ENCODE peak calls at places on chromosome 11, in ten cellular contexts. U, O, Z, A, D, C, J, N, V and B are unnamed samples.

GRCh38 chr11:795638-796564 is 2.2 kb downstream of the SLC25A22 start:
- DNase-seq in U (peak; percentile 78), O (no peak), Z (peak; percentile 47), A (peak; percentile 89), D (peak; percentile 94), C (peak; percentile 83), J (peak; percentile 80), N (no peak), V (peak; percentile 55), B (peak; percentile 84)

GRCh38 chr11:41983458-41983857 is 524.0 kb upstream of the LRRC4C start:
- DNase-seq in U (no peak), O (no peak), Z (no peak), A (no peak), D (peak; percentile 1), C (no peak), J (no peak), N (no peak), V (no peak), B (no peak)

GRCh38 chr11:66985508-66986177 is 10.5 kb downstream of the C11orf86 start:
- DNase-seq in U (no peak), O (no peak), Z (no peak), A (no peak), D (no peak), C (no peak), J (no peak), N (no peak), V (no peak), B (no peak)

GRCh38 chr11:103842795-103843194 is 193.6 kb upstream of the DDI1 start:
- DNase-seq in U (no peak), O (no peak), Z (no peak), A (no peak), D (peak; percentile 93), C (no peak), J (no peak), N (no peak), V (no peak), B (peak; percentile 30)

GRCh38 chr11:65780770-65781151 is at the start of gene AP5B1:
- DNase-seq in U (peak; percentile 73), O (peak; percentile 49), Z (peak; percentile 68), A (no peak), D (peak; percentile 24), C (peak; percentile 75), J (peak; percentile 48), N (no peak), V (no peak), B (peak; percentile 33)

GRCh38 chr11:15716550-15716949 is 601.8 kb downstream of the INSC start:
- DNase-seq in U (no peak), O (no peak), Z (no peak), A (no peak), D (peak; percentile 14), C (peak; percentile 13), J (no peak), N (no peak), V (no peak), B (peak; percentile 63)

GRCh38 chr11:45830596-45830995 is 16.7 kb upstream of the CRY2 start:
- DNase-seq in U (no peak), O (no peak), Z (no peak), A (no peak), D (no peak), C (no peak), J (no peak), N (no peak), V (no peak), B (no peak)

GRCh38 chr11:98701541-98701940 is 319.2 kb upstream of the CNTN5 start:
- DNase-seq in U (no peak), O (no peak), Z (no peak), A (no peak), D (no peak), C (no peak), J (no peak), N (no peak), V (no peak), B (no peak)

GRCh38 chr11:107707807-107708206 is 4.0 kb downstream of the SLN start:
- DNase-seq in U (no peak), O (no peak), Z (no peak), A (no peak), D (no peak), C (no peak), J (no peak), N (no peak), V (no peak), B (no peak)

GRCh38 chr11:102516179-102516578 is 14.4 kb downstream of the MMP7 start:
- DNase-seq in U (no peak), O (no peak), Z (no peak), A (no peak), D (no peak), C (peak; percentile 22), J (no peak), N (no peak), V (no peak), B (no peak)

DNA sequence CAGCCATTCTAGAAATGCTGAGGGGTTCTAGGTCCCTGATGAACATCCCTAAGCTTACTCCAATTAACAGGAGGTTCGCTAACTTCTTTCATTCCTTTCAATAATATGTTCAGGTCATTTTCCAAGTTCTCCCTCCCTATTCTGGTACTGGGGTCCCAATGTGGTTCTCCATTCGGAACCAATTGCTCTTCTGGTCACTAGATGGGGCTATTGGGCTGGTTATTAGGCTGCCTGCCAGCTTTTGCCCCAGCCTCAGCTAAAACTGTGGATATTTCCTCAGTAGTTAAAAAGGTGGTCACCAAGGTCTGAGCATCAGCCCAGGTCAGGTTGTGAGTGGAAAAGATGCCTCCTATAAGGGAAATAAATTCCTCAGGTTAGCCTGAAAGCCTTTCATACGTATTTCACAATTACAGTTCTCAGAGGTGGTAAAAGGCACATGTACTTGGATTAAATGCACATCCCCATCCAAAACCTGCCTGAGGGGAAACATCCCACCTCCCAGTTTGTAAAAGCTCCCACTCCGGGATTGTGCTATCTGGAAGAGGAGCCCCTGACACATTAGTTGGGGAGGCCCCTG is 161.1 kb upstream of the CCDC179 start:
- DNase-seq in U (no peak), O (no peak), Z (peak; percentile 38), A (no peak), D (peak; percentile 30), C (peak; percentile 55), J (no peak), N (peak; percentile 15), V (no peak), B (peak; percentile 43)
- TF ChIP-seq CTCF in U (peak; percentile 46), O (peak; percentile 81), Z (peak; percentile 68), A (peak; percentile 86), D (peak; percentile 64), C (peak; percentile 49), J (no peak), N (peak; percentile 85), V (no peak), B (peak; percentile 56)

DNA sequence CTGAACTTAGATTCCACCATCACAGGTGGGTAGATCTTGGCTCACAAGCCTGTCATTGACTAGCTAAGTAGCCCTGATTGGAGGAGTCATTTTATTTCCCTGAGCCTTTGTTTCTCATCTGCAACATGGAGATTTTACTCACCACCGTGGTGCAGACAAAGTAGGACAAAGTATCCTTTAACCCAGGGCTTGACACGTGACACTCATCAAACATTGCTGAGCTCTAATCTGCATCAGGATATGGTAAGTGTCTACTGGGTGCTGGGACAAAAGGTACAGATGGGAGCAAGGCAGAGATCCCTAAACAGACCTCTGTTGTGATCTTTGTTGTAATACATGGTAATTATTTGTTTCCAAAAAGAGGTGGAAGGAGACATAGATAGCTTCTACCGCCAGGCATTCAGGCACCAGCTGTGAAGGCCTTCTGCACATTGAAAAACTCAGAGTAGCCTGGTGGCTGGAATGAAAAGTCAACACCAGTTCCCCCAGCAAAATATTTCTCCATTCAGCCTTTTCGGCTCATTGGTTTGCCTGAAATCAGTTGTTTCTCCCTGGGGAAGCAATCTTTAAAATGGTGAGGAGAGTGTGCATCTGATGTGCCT is 18.3 kb upstream of the MICAL2 start:
- DNase-seq in U (peak; percentile 64), O (no peak), Z (no peak), A (no peak), D (no peak), C (no peak), J (no peak), N (no peak), V (no peak), B (no peak)
- TF ChIP-seq CTCF in U (no peak), O (peak; percentile 16), Z (no peak), A (peak; percentile 46), D (no peak), C (no peak), J (no peak), N (peak; percentile 22), V (no peak), B (no peak)

GRCh38 chr11:130087294-130087926 is 17.7 kb downstream of the APLP2 start:
- DNase-seq in U (no peak), O (no peak), Z (no peak), A (no peak), D (no peak), C (no peak), J (no peak), N (no peak), V (no peak), B (no peak)

GRCh38 chr11:130088217-130088616 is 18.5 kb downstream of the APLP2 start:
- DNase-seq in U (no peak), O (no peak), Z (no peak), A (no peak), D (no peak), C (no peak), J (no peak), N (no peak), V (no peak), B (no peak)

GRCh38 chr11:130089669-130090063 is 20.0 kb downstream of the APLP2 start:
- DNase-seq in U (no peak), O (no peak), Z (no peak), A (no peak), D (no peak), C (no peak), J (no peak), N (no peak), V (no peak), B (no peak)

GRCh38 chr11:130086627-130087026 is 16.9 kb downstream of the APLP2 start:
- DNase-seq in U (no peak), O (no peak), Z (no peak), A (no peak), D (no peak), C (no peak), J (no peak), N (no peak), V (no peak), B (no peak)

GRCh38 chr11:130088909-130089668 is 19.4 kb downstream of the APLP2 start:
- DNase-seq in U (no peak), O (no peak), Z (no peak), A (no peak), D (no peak), C (no peak), J (no peak), N (no peak), V (no peak), B (no peak)
- TF ChIP-seq CTCF in U (no peak), O (no peak), Z (no peak), A (no peak), D (no peak), C (no peak), J (no peak), N (no peak), V (no peak), B (no peak)

DNA sequence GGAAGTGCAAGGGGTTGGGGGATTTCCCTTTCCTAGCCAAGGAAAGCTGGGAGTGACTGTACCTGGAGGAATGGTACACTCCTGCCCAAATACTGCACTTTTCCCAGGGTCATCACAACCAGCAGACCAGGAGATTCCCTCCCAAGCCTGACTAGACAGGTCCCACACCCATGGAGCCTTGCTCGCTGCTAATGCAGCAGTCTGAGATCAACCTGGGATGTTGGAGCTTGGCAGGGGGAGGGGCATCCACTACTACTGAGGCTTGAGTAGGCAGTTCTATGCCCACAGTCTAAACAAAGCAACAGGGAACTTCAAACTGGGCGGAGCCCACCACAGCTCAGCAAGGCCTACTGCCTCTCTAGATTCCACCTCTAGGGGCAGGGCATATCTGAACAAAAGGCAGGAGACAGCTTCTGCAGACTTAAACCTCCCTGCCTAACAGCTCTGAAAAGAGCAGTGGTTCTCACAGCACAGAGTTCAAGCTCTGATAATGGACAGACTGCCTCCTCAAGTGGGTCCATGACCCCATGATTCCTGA is 58.5 kb downstream of the SLC22A9 start:
- DNase-seq in U (peak; percentile 19), O (no peak), Z (no peak), A (no peak), D (no peak), C (no peak), J (no peak), N (no peak), V (no peak), B (no peak)
- TF ChIP-seq CTCF in U (no peak), O (no peak), Z (no peak), A (no peak), D (no peak), C (no peak), J (no peak), N (no peak), V (no peak), B (no peak)